ENCODE peak calls at places on chromosomes 6 and 20, in ten cellular contexts. G, I, P, M, K, D, Z, Y, W and A are unnamed samples. For H3K4me1, H3K27me3 and H3K36me3, the result is how much of the 10 kb centered on the place peaks cover.

GRCh38 chr6:4128748-4129147 is 6.6 kb downstream of the ECI2 start:
- DNase-seq in G (no peak), I (no peak), P (no peak), M (no peak), K (no peak), D (no peak), Z (no peak), Y (no peak), W (peak), A (no peak)

GRCh38 chr6:145648149-145648548 is 87.2 kb downstream of the EPM2A start:
- DNase-seq in G (no peak), I (no peak), P (no peak), M (no peak), K (no peak), D (no peak), Z (no peak), Y (no peak), W (no peak), A (no peak)

GRCh38 chr20:13302647-13303425 is 81.8 kb downstream of the ISM1 start:
- DNase-seq in G (no peak), I (no peak), P (peak), M (no peak), K (no peak), D (peak), Z (no peak), Y (no peak), W (no peak), A (peak)

GRCh38 chr6:85764844-85765243 is 122.2 kb upstream of the SYNCRIP start:
- DNase-seq in G (no peak), I (no peak), P (no peak), M (no peak), K (no peak), D (no peak), Z (no peak), Y (no peak), W (peak), A (peak)

GRCh38 chr6:105753184-105754097 is 332.7 kb upstream of the PRDM1 start:
- DNase-seq in G (no peak), I (no peak), P (peak), M (peak), K (no peak), D (no peak), Z (no peak), Y (no peak), W (peak), A (peak)

GRCh38 chr6:110628330-110628729 is 151.9 kb upstream of the SLC22A16 start:
- DNase-seq in G (no peak), I (no peak), P (no peak), M (no peak), K (no peak), D (no peak), Z (no peak), Y (no peak), W (peak), A (peak)

GRCh38 chr6:95232477-95232876 is 344.9 kb upstream of the MANEA start:
- DNase-seq in G (no peak), I (no peak), P (no peak), M (no peak), K (no peak), D (no peak), Z (no peak), Y (no peak), W (peak), A (no peak)

GRCh38 chr20:278607-279571 is 11.7 kb downstream of the C20orf96 start:
- DNase-seq in G (no peak), I (peak), P (peak), M (no peak), K (peak), D (no peak), Z (no peak), Y (peak), W (no peak), A (no peak)

GRCh38 chr6:166514196-166514595 is 72.3 kb downstream of the RAMACL start:
- DNase-seq in G (no peak), I (peak), P (peak), M (no peak), K (no peak), D (no peak), Z (peak), Y (no peak), W (peak), A (no peak)

GRCh38 chr6:4224082-4224978 is 89.0 kb upstream of the ECI2 start:
- DNase-seq in G (no peak), I (no peak), P (no peak), M (no peak), K (no peak), D (no peak), Z (no peak), Y (no peak), W (peak), A (peak)

GRCh38 chr6:136647363-136647763 is 97.1 kb upstream of the MAP7 start:
- DNase-seq in G (no peak), I (no peak), P (peak), M (no peak), K (no peak), D (peak), Z (no peak), Y (peak), W (peak), A (no peak)

GRCh38 chr20:60501048-60501447 is 542.8 kb downstream of the CDH26 start:
- DNase-seq in G (no peak), I (no peak), P (no peak), M (no peak), K (no peak), D (no peak), Z (no peak), Y (no peak), W (no peak), A (no peak)

GRCh38 chr20:54668271-54669053 is 193.1 kb downstream of the DOK5 start:
- DNase-seq in G (no peak), I (no peak), P (peak), M (no peak), K (no peak), D (peak), Z (no peak), Y (no peak), W (peak), A (peak)

GRCh38 chr20:22582960-22583772 is 1.2 kb downstream of the FOXA2 start:
- DNase-seq in G (peak), I (no peak), P (no peak), M (no peak), K (no peak), D (no peak), Z (no peak), Y (no peak), W (no peak), A (no peak)

GRCh38 chr6:7544597-7544996 is 3.1 kb downstream of the DSP start:
- DNase-seq in G (no peak), I (no peak), P (no peak), M (no peak), K (no peak), D (no peak), Z (no peak), Y (no peak), W (no peak), A (no peak)

GRCh38 chr20:40826699-40827098 is 137.7 kb upstream of the MAFB start:
- DNase-seq in G (no peak), I (no peak), P (no peak), M (no peak), K (no peak), D (no peak), Z (no peak), Y (no peak), W (no peak), A (no peak)

GRCh38 chr20:25543068-25543467 is 42.3 kb downstream of the NINL start:
- DNase-seq in G (no peak), I (no peak), P (no peak), M (no peak), K (no peak), D (no peak), Z (no peak), Y (no peak), W (peak), A (peak)

GRCh38 chr6:1606533-1607235 is 3.0 kb upstream of the FOXC1 start:
- DNase-seq in G (no peak), I (peak), P (no peak), M (no peak), K (no peak), D (no peak), Z (no peak), Y (no peak), W (no peak), A (no peak)

GRCh38 chr6:108966855-108967755 is 118.9 kb downstream of the ARMC2 start:
- DNase-seq in G (no peak), I (no peak), P (no peak), M (peak), K (peak), D (peak), Z (peak), Y (peak), W (peak), A (peak)

GRCh38 chr6:19210849-19211590 is 626.1 kb upstream of the ID4 start:
- DNase-seq in G (peak), I (no peak), P (no peak), M (no peak), K (no peak), D (no peak), Z (no peak), Y (no peak), W (no peak), A (no peak)

GRCh38 chr6:160106010-160106409 is 15.6 kb upstream of the SLC22A1 start:
- DNase-seq in G (peak), I (peak), P (no peak), M (no peak), K (no peak), D (no peak), Z (no peak), Y (no peak), W (no peak), A (no peak)

GRCh38 chr20:14142171-14142570 is 146.9 kb downstream of the MACROD2 start:
- DNase-seq in G (no peak), I (no peak), P (no peak), M (peak), K (no peak), D (no peak), Z (peak), Y (peak), W (peak), A (peak)

GRCh38 chr6:32148289-32148688 is 3.5 kb downstream of the PRRT1 start:
- DNase-seq in G (no peak), I (no peak), P (no peak), M (no peak), K (no peak), D (no peak), Z (no peak), Y (no peak), W (no peak), A (no peak)

GRCh38 chr6:133290926-133291325 is 49.8 kb downstream of the EYA4 start:
- DNase-seq in G (no peak), I (no peak), P (no peak), M (no peak), K (no peak), D (no peak), Z (no peak), Y (no peak), W (no peak), A (peak)

GRCh38 chr6:32148722-32149576 is 2.8 kb downstream of the PRRT1 start:
- DNase-seq in G (peak), I (no peak), P (peak), M (no peak), K (peak), D (peak), Z (peak), Y (peak), W (no peak), A (no peak)

GRCh38 chr6:149628865-149629544 is 19.5 kb downstream of the KATNA1 start:
- DNase-seq in G (no peak), I (no peak), P (no peak), M (no peak), K (no peak), D (no peak), Z (no peak), Y (no peak), W (no peak), A (no peak)

GRCh38 chr6:132598473-132598872 is 8.9 kb upstream of the TAAR5 start:
- DNase-seq in G (no peak), I (no peak), P (no peak), M (peak), K (no peak), D (no peak), Z (no peak), Y (no peak), W (no peak), A (no peak)

GRCh38 chr20:20455945-20456344 is 88.0 kb downstream of the INSM1 start:
- DNase-seq in G (no peak), I (no peak), P (no peak), M (no peak), K (no peak), D (no peak), Z (no peak), Y (no peak), W (no peak), A (no peak)

DNA sequence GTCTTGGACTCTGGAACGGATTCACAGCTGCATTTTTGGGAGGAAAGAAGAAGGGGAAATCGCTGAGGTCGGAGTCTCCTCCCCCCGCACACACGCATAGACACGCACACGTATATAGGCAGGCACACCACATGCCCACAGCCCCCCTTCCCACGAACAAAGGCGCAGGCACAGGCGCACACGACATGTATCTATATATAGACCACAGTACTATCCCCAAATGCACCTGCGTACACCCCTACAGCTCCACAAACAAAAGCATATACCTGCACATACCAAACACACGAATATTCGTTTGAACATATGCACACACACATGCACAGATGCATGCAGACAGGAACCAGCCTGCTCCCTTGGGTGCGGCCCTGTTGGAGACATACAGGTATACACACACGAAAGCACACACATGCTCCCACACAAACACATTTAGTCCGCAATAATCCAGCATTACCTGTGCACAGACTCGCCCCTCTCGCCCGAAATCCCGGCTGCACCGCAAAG is 1.2 kb downstream of the SLC32A1 start:
- DNase-seq in G (no peak), I (no peak), P (no peak), M (no peak), K (no peak), D (no peak), Z (no peak), Y (no peak), W (no peak), A (no peak)
- H3K4me1 ChIP-seq in G (under half), I (under half), P (under half), M (under half), K (under half), D (under half), Z (under half), Y (under half), W (under half), A (under half)

DNA sequence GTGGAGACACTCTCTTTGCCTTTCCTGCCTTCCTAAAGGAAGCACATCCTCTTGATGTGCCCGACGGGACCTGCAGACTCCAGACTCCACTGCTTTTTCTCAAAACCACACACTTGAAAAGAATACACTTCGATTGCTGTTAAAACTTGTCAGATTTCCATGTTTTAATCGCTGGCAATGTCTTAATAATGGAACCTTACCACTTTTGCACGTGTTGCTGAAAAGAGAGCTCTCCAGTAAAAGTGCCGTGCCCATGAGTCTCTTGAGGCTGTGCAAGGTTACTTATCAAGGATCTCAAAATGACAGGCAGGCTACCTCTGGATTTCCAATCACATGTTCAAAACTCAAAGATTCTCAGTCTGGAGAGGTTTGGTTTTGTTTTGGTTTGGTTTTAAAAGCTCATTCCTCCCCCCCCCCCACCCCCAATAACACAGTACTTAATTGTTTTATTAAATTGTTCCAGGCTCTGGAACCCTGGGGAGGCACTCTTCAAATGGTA is 12.0 kb upstream of the TFAP2A start:
- DNase-seq in G (no peak), I (no peak), P (no peak), M (no peak), K (no peak), D (no peak), Z (no peak), Y (no peak), W (no peak), A (no peak)
- H3K27me3 ChIP-seq in G (under half), I (under half), P (under half), M (under half), K (under half), D (half or more), Z (under half), Y (under half), W (under half), A (under half)

DNA sequence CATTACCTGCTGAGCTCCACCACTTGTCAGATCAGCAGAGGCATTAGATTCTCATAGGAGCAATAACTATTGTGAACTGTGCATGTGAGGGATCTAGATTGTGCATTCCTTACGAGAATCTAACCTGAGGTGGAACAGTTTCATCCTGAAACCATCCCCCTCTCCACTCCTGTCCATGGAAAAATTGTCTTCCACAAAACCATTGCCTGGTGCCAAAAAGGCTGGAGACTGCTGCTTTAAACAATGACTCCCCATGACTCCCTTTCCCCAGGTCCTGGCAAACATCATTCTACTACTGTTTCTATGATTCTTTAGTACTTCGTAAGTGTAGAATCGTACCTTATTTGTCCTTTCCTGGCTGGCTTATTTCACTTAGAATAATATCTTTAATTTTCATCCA is 9.7 kb upstream of the DYNLRB1 start:
- DNase-seq in G (no peak), I (no peak), P (no peak), M (no peak), K (no peak), D (no peak), Z (no peak), Y (no peak), W (no peak), A (no peak)
- H3K36me3 ChIP-seq in G (half or more), I (half or more), P (half or more), M (half or more), K (half or more), D (under half), Z (under half), Y (under half), W (under half), A (half or more)

DNA sequence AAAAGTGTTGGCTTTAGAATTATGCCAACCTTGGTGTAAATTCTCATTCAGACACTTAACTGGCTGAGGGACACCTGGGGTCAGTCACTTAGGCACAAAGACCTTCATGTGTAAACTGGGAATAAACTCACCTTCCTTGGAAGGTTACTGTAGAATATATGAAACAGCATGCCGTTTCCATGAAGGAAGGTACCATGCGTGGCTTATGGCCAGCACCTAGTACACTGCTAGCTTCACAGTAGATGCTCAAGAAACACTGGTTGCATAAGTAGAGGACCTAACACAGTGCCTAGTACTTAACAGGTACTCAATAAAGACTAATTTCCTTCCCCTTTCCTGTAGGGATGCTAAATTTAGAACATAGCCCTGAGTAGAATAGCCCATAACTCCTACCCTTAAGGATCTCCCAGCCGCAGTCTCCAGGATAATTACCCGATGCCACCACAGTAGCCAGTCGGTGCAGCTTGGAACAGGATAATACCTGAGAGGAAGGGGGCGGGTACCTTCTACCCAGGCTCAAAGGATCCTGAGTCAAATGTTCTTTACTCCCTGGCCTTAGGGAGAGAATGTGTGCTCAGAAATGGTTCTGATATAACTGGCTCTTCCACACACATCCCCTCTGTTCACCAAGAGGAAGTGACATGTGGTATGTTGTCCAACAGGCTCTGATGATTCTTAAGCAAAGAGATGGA is 3.6 kb downstream of the BCL2L1 start:
- DNase-seq in G (no peak), I (peak), P (no peak), M (peak), K (no peak), D (no peak), Z (peak), Y (no peak), W (no peak), A (no peak)
- H3K4me1 ChIP-seq in G (half or more), I (half or more), P (under half), M (half or more), K (half or more), D (half or more), Z (under half), Y (under half), W (under half), A (half or more)

DNA sequence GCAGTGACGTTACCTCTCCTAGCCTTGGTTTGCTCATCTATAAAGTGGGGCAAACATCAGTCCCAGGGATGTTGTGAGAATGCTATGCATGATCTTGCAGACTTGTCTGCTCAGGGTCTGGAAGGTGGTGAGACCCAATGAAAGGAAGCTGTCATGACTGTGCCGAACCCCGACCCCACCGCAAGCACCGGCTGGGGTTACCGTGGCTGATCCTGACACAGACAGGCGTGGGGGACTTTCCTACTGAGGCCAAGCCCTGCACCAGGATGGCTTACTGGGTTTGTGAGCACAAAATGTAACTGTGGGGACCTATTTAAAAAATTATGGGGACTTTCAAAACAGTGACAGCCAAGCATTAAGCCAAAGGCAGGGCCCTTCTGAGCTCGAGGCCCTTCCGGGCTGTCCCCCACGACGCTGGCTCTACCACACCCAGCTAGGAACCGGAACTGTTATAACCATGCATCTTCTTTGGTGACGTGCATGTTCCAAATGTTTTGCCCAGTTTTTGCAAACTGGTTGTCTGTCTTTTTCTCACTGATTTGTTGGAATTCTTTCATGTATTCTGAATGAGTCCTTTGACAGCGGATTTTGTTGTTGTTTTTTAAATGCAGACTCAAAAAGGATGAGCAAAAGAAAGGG is 76.6 kb upstream of the PMEPA1 start:
- DNase-seq in G (no peak), I (no peak), P (no peak), M (no peak), K (no peak), D (no peak), Z (no peak), Y (no peak), W (no peak), A (no peak)
- H3K27me3 ChIP-seq in G (under half), I (under half), P (under half), M (under half), K (under half), D (under half), Z (under half), Y (under half), W (under half), A (under half)